ENCODE peak calls at places on chromosomes 3 and 15, in nine cellular contexts. One of them, this sample, is unnamed.
A peak's percentile ranks its signal among the peaks of the same experiment; 100 is the strongest.

GRCh38 chr3:27279153-27279552 is 90.0 kb downstream of the NEK10 start:
- DNase-seq in NCI-H460: peak; percentile 16
- DNase-seq in ELR: peak; percentile 13
- DNase-seq in RWPE1: no peak
- DNase-seq in H4: peak; percentile 4
- DNase-seq in AG08395: peak; percentile 29
- DNase-seq in T-helper 9 cell: no peak
- DNase-seq in HT1080: no peak
- DNase-seq in HuH-7: peak; percentile 29
- DNase-seq in this sample: no peak

GRCh38 chr3:188776447-188776846 is 395.3 kb upstream of the TPRG1 start:
- DNase-seq in RWPE1: no peak
- DNase-seq in ELR: peak; percentile 57
- DNase-seq in HuH-7: no peak
- DNase-seq in HT1080: peak; percentile 68
- DNase-seq in T-helper 9 cell: no peak
- DNase-seq in H4: no peak
- DNase-seq in AG08395: peak; percentile 64
- DNase-seq in NCI-H460: no peak
- DNase-seq in this sample: no peak

GRCh38 chr15:38650384-38650783 is 85.8 kb upstream of the RASGRP1 start:
- DNase-seq in T-helper 9 cell: no peak
- DNase-seq in NCI-H460: no peak
- DNase-seq in ELR: no peak
- DNase-seq in HuH-7: no peak
- DNase-seq in H4: no peak
- DNase-seq in HT1080: no peak
- DNase-seq in AG08395: no peak
- DNase-seq in RWPE1: no peak
- DNase-seq in this sample: no peak

GRCh38 chr3:170426240-170426797 is 7.7 kb downstream of the CLDN11 start:
- DNase-seq in H4: peak; percentile 31
- DNase-seq in NCI-H460: no peak
- DNase-seq in ELR: no peak
- DNase-seq in HuH-7: no peak
- DNase-seq in AG08395: no peak
- DNase-seq in RWPE1: no peak
- DNase-seq in T-helper 9 cell: no peak
- DNase-seq in HT1080: no peak
- DNase-seq in this sample: no peak

GRCh38 chr15:34657469-34658127 is 74.1 kb upstream of the GOLGA8B start:
- DNase-seq in HuH-7: no peak
- DNase-seq in RWPE1: no peak
- DNase-seq in T-helper 9 cell: no peak
- DNase-seq in NCI-H460: no peak
- DNase-seq in HT1080: no peak
- DNase-seq in H4: no peak
- DNase-seq in AG08395: no peak
- DNase-seq in ELR: no peak
- DNase-seq in this sample: no peak

GRCh38 chr15:100204771-100205170 is 137.0 kb downstream of the ADAMTS17 start:
- DNase-seq in T-helper 9 cell: no peak
- DNase-seq in HT1080: no peak
- DNase-seq in ELR: no peak
- DNase-seq in AG08395: no peak
- DNase-seq in HuH-7: no peak
- DNase-seq in RWPE1: no peak
- DNase-seq in NCI-H460: no peak
- DNase-seq in H4: no peak
- DNase-seq in this sample: no peak

GRCh38 chr3:39193391-39193790 is 996 bp upstream of the XIRP1 start:
- DNase-seq in AG08395: peak; percentile 32
- DNase-seq in NCI-H460: no peak
- DNase-seq in H4: no peak
- DNase-seq in T-helper 9 cell: no peak
- DNase-seq in HT1080: peak; percentile 42
- DNase-seq in RWPE1: no peak
- DNase-seq in HuH-7: no peak
- DNase-seq in ELR: peak; percentile 52
- DNase-seq in this sample: no peak

GRCh38 chr3:78003090-78003489 is 963.2 kb downstream of the ROBO2 start:
- DNase-seq in NCI-H460: no peak
- DNase-seq in ELR: peak; percentile 45
- DNase-seq in HT1080: peak; percentile 76
- DNase-seq in RWPE1: no peak
- DNase-seq in H4: peak; percentile 2
- DNase-seq in T-helper 9 cell: no peak
- DNase-seq in AG08395: no peak
- DNase-seq in HuH-7: no peak
- DNase-seq in this sample: no peak

GRCh38 chr3:20849975-20850374 is 664.0 kb upstream of the SGO1 start:
- DNase-seq in T-helper 9 cell: no peak
- DNase-seq in NCI-H460: no peak
- DNase-seq in ELR: no peak
- DNase-seq in AG08395: no peak
- DNase-seq in RWPE1: no peak
- DNase-seq in H4: no peak
- DNase-seq in HuH-7: no peak
- DNase-seq in HT1080: no peak
- DNase-seq in this sample: no peak

GRCh38 chr3:28989646-28990089 is 291.2 kb upstream of the RBMS3 start:
- DNase-seq in HuH-7: no peak
- DNase-seq in NCI-H460: no peak
- DNase-seq in ELR: peak; percentile 39
- DNase-seq in H4: no peak
- DNase-seq in T-helper 9 cell: no peak
- DNase-seq in RWPE1: no peak
- DNase-seq in AG08395: no peak
- DNase-seq in HT1080: peak; percentile 52
- DNase-seq in this sample: no peak

GRCh38 chr15:69540622-69541021 is 88.0 kb downstream of the RPLP1 start:
- DNase-seq in H4: no peak
- DNase-seq in T-helper 9 cell: no peak
- DNase-seq in NCI-H460: no peak
- DNase-seq in HuH-7: no peak
- DNase-seq in ELR: no peak
- DNase-seq in AG08395: no peak
- DNase-seq in RWPE1: no peak
- DNase-seq in HT1080: no peak
- DNase-seq in this sample: no peak

This sample was measured in Calu3.